ENCODE peak calls at places on chromosome 17, in four cellular contexts. Z, K, O and M are unnamed samples.

GRCh38 chr17:66789093-66789492 is 45.8 kb upstream of the CACNG5 start:
- DNase-seq in O (no peak), K (no peak), Z (no peak), M (no peak)

GRCh38 chr17:44187131-44187899 is 543 bp downstream of the TMUB2 start:
- DNase-seq in O (peak), Z (no peak), K (no peak), M (no peak)

GRCh38 chr17:80192268-80192667 is 22.4 kb downstream of the CARD14 start:
- DNase-seq in K (no peak), O (no peak), Z (no peak), M (peak)

GRCh38 chr17:63486317-63487013 is 9.6 kb downstream of the ACE start:
- DNase-seq in K (no peak), Z (no peak), O (no peak), M (no peak)

GRCh38 chr17:78019976-78020716 is 61.6 kb downstream of the TNRC6C start:
- DNase-seq in O (no peak), Z (no peak), K (no peak), M (no peak)

GRCh38 chr17:79808763-79809529 is 12.1 kb upstream of the CBX8 start:
- DNase-seq in Z (no peak), O (no peak), K (no peak), M (no peak)

GRCh38 chr17:50337956-50338355 is 8.0 kb upstream of the XYLT2 start:
- DNase-seq in O (no peak), K (no peak), Z (no peak), M (no peak)

GRCh38 chr17:37055511-37055910 is 106.8 kb downstream of the AATF start:
- DNase-seq in K (no peak), O (no peak), Z (no peak), M (no peak)

GRCh38 chr17:35774499-35774898 is 13.8 kb downstream of the C17orf50 start:
- DNase-seq in K (no peak), Z (no peak), O (no peak), M (peak)

GRCh38 chr17:83178533-83179201 is 99.3 kb downstream of the METRNL start:
- DNase-seq in K (no peak), O (no peak), Z (no peak), M (no peak)

GRCh38 chr17:75442168-75443103 is 14.0 kb upstream of the TMEM94 start:
- DNase-seq in Z (no peak), K (no peak), O (no peak), M (no peak)

GRCh38 chr17:2370211-2370589 is 30.7 kb downstream of the MNT start:
- DNase-seq in Z (no peak), K (no peak), O (no peak), M (no peak)

GRCh38 chr17:69716571-69716970 is 302.1 kb downstream of the MAP2K6 start:
- DNase-seq in Z (no peak), O (no peak), K (no peak), M (no peak)

GRCh38 chr17:13024526-13025263 is 6.9 kb upstream of the ELAC2 start:
- DNase-seq in K (peak), Z (peak), O (peak), M (peak)

GRCh38 chr17:8506145-8506544 is 70.5 kb downstream of the NDEL1 start:
- DNase-seq in O (no peak), Z (no peak), K (no peak), M (no peak)